ENCODE peak calls at places on chromosomes 5 and 9, in six cellular contexts. One of them, this sample, is unnamed.

GRCh38 chr5:164998590-164998989 is 1493.2 kb downstream of the MAT2B start:
- DNase-seq in GM12891: no peak
- DNase-seq in H1: no peak
- DNase-seq in GM12878: no peak
- DNase-seq in K562: no peak
- DNase-seq in HepG2: no peak
- DNase-seq in this sample: no peak

GRCh38 chr9:136088939-136089696 is 6.0 kb downstream of the NACC2 start:
- DNase-seq in GM12891: no peak
- DNase-seq in H1: no peak
- DNase-seq in GM12878: no peak
- DNase-seq in K562: no peak
- DNase-seq in HepG2: no peak
- DNase-seq in this sample: no peak

GRCh38 chr5:39381376-39381775 is 17.1 kb upstream of the C9 start:
- DNase-seq in GM12891: no peak
- DNase-seq in H1: no peak
- DNase-seq in GM12878: no peak
- DNase-seq in K562: no peak
- DNase-seq in HepG2: no peak
- DNase-seq in this sample: no peak

GRCh38 chr5:73094415-73094814 is 26.0 kb upstream of the TMEM171 start:
- DNase-seq in GM12891: no peak
- DNase-seq in H1: no peak
- DNase-seq in GM12878: no peak
- DNase-seq in K562: no peak
- DNase-seq in HepG2: no peak
- DNase-seq in this sample: no peak

GRCh38 chr5:39541920-39542319 is 117.1 kb upstream of the DAB2 start:
- DNase-seq in GM12891: no peak
- DNase-seq in H1: no peak
- DNase-seq in GM12878: no peak
- DNase-seq in K562: no peak
- DNase-seq in HepG2: no peak
- DNase-seq in this sample: no peak

GRCh38 chr9:91474656-91475055 is 51.0 kb upstream of the NFIL3 start:
- DNase-seq in GM12891: no peak
- DNase-seq in H1: no peak
- DNase-seq in GM12878: no peak
- DNase-seq in K562: no peak
- DNase-seq in HepG2: no peak
- DNase-seq in this sample: no peak

GRCh38 chr9:110538169-110538568 is 41.4 kb downstream of the SVEP1 start:
- DNase-seq in GM12891: no peak
- DNase-seq in H1: no peak
- DNase-seq in GM12878: no peak
- DNase-seq in K562: no peak
- DNase-seq in HepG2: no peak
- DNase-seq in this sample: no peak

GRCh38 chr5:88419931-88420330 is 151.3 kb upstream of the TMEM161B start:
- DNase-seq in GM12891: no peak
- DNase-seq in H1: no peak
- DNase-seq in GM12878: no peak
- DNase-seq in K562: no peak
- DNase-seq in HepG2: no peak
- DNase-seq in this sample: no peak

GRCh38 chr9:112831281-112831851 is 59.3 kb downstream of the SLC46A2 start:
- DNase-seq in GM12891: no peak
- DNase-seq in H1: no peak
- DNase-seq in GM12878: no peak
- DNase-seq in K562: no peak
- DNase-seq in HepG2: no peak
- DNase-seq in this sample: no peak

GRCh38 chr5:134420326-134420725 is 8.6 kb upstream of the CDKN2AIPNL start:
- DNase-seq in GM12891: no peak
- DNase-seq in H1: no peak
- DNase-seq in GM12878: no peak
- DNase-seq in K562: no peak
- DNase-seq in HepG2: no peak
- DNase-seq in this sample: no peak

GRCh38 chr5:10595678-10596309 is 31.9 kb downstream of the ANKRD33B start:
- DNase-seq in GM12891: no peak
- DNase-seq in H1: no peak
- DNase-seq in GM12878: no peak
- DNase-seq in K562: peak; percentile 69
- DNase-seq in HepG2: peak; percentile 24
- DNase-seq in this sample: no peak

GRCh38 chr9:129861447-129861827 is 26.2 kb downstream of the USP20 start:
- DNase-seq in GM12891: no peak
- DNase-seq in H1: no peak
- DNase-seq in GM12878: no peak
- DNase-seq in K562: no peak
- DNase-seq in HepG2: no peak
- DNase-seq in this sample: no peak

DNA sequence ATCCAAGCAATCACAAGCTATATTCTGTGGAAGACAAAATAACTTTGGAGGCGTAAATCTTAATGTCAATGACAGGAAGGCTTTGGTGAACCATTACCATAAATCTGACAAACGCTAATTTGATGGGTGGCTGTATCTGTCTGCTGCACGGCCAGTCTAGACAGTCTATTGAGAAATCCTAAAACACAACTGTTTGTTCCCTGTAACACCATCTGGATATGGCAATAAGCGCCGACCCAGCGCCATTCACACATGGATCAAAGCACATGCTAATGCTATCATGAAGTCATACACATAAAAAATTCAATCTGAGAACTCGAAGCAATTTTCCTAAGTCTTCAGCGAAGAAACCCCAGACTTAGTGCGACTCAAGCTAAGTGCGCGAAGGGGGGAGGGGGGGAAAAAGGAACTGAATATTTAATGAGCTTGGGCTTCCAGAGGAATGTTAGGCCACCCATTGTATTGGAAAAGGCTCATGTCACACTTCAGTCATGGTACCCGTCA is 95.1 kb downstream of the ARL15 start:
- DNase-seq in GM12891: no peak
- DNase-seq in H1: no peak
- DNase-seq in GM12878: no peak
- DNase-seq in K562: no peak
- DNase-seq in HepG2: no peak
- DNase-seq in this sample: no peak
- TF ChIP-seq TAF1 in GM12891: no peak
- TF ChIP-seq TAF1 in H1: no peak
- TF ChIP-seq TAF1 in GM12878: no peak
- TF ChIP-seq TAF1 in K562: no peak
- TF ChIP-seq TAF1 in HepG2: no peak
- TF ChIP-seq TAF1 in this sample: no peak

GRCh38 chr5:115818821-115819220 is 2.4 kb upstream of the CDO1 start:
- DNase-seq in GM12891: no peak
- DNase-seq in H1: no peak
- DNase-seq in GM12878: no peak
- DNase-seq in K562: no peak
- DNase-seq in HepG2: no peak
- DNase-seq in this sample: no peak

GRCh38 chr5:115813719-115814118 is 2.7 kb downstream of the CDO1 start:
- DNase-seq in GM12891: no peak
- DNase-seq in H1: no peak
- DNase-seq in GM12878: no peak
- DNase-seq in K562: no peak
- DNase-seq in HepG2: no peak
- DNase-seq in this sample: no peak

GRCh38 chr5:115815006-115815692 is 1.3 kb downstream of the CDO1 start:
- DNase-seq in GM12891: no peak
- DNase-seq in H1: no peak
- DNase-seq in GM12878: no peak
- DNase-seq in K562: no peak
- DNase-seq in HepG2: no peak
- DNase-seq in this sample: no peak

GRCh38 chr5:115815693-115816225 is 700 bp downstream of the CDO1 start:
- DNase-seq in GM12891: no peak
- DNase-seq in H1: peak; percentile 66
- DNase-seq in GM12878: no peak
- DNase-seq in K562: no peak
- DNase-seq in HepG2: no peak
- DNase-seq in this sample: no peak

DNA sequence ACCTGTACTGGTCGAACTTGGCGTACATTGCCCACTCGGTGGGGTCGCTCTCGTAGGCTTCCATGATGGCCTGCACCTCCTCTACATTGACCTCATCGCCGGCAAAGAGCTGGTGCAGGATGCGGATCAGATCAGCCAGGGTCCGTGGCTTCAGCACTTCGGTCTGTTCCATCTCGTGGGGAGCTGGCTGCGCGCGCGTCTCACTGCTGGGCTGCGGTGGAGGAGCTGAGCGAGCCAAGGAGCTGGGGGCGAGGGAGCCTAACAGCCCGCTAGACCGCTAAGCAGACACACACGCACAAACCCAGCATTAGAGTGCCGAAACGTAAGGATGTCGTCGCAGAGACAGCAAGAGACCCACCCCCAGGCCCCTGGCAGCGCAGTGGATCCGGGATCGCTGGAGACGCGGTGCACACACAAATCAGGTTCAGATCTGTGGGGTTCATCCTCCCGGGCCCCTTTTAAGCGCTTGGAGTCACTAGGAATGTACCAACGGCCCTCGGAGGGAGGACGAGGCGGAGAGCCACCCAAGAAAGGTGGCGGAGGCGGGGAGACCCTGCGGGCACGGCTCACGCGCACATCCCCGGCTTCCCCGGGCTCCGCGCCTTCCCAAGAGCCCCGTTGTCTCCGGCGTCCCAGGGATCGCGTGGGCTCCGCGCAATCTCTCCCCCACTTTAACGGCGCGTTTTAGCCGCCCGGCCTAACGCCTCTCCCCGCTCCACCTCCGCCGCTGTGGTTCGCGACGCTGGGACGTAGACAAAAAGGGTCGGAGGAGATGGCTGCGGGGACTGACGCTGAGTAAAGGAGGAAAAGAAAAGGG is at the start of gene CDO1:
- DNase-seq in GM12891: peak; percentile 28
- DNase-seq in H1: peak; percentile 84
- DNase-seq in GM12878: no peak
- DNase-seq in K562: no peak
- DNase-seq in HepG2: no peak
- DNase-seq in this sample: peak; percentile 23
- TF ChIP-seq POLR2A in GM12891: no peak
- TF ChIP-seq POLR2A in H1: peak; percentile 89
- TF ChIP-seq POLR2A in GM12878: no peak
- TF ChIP-seq POLR2A in K562: no peak
- TF ChIP-seq POLR2A in HepG2: peak; percentile 94
- TF ChIP-seq POLR2A in this sample: no peak

GRCh38 chr5:176425138-176425537 is 8.8 kb upstream of the CLTB start:
- DNase-seq in GM12891: no peak
- DNase-seq in H1: no peak
- DNase-seq in GM12878: no peak
- DNase-seq in K562: no peak
- DNase-seq in HepG2: no peak
- DNase-seq in this sample: no peak

GRCh38 chr5:176432707-176433106 is 15.5 kb upstream of the FAF2 start:
- DNase-seq in GM12891: no peak
- DNase-seq in H1: no peak
- DNase-seq in GM12878: no peak
- DNase-seq in K562: no peak
- DNase-seq in HepG2: no peak
- DNase-seq in this sample: no peak

GRCh38 chr5:176427971-176428370 is 11.6 kb upstream of the CLTB start:
- DNase-seq in GM12891: no peak
- DNase-seq in H1: no peak
- DNase-seq in GM12878: no peak
- DNase-seq in K562: no peak
- DNase-seq in HepG2: no peak
- DNase-seq in this sample: no peak

GRCh38 chr5:176425791-176426190 is 9.5 kb upstream of the CLTB start:
- DNase-seq in GM12891: no peak
- DNase-seq in H1: no peak
- DNase-seq in GM12878: no peak
- DNase-seq in K562: no peak
- DNase-seq in HepG2: no peak
- DNase-seq in this sample: no peak

GRCh38 chr5:176429972-176430371 is 13.6 kb upstream of the CLTB start:
- DNase-seq in GM12891: no peak
- DNase-seq in H1: no peak
- DNase-seq in GM12878: no peak
- DNase-seq in K562: peak; percentile 37
- DNase-seq in HepG2: peak; percentile 60
- DNase-seq in this sample: no peak
- TF ChIP-seq TAF1 in GM12891: no peak
- TF ChIP-seq TAF1 in H1: no peak
- TF ChIP-seq TAF1 in GM12878: no peak
- TF ChIP-seq TAF1 in K562: no peak
- TF ChIP-seq TAF1 in HepG2: no peak
- TF ChIP-seq TAF1 in this sample: no peak

GRCh38 chr5:69219939-69220338 is 14.7 kb upstream of the CDK7 start:
- DNase-seq in GM12891: no peak
- DNase-seq in H1: no peak
- DNase-seq in GM12878: no peak
- DNase-seq in K562: no peak
- DNase-seq in HepG2: no peak
- DNase-seq in this sample: no peak

GRCh38 chr5:69217154-69217731 is 17.4 kb upstream of the CDK7 start:
- DNase-seq in GM12891: no peak
- DNase-seq in H1: no peak
- DNase-seq in GM12878: peak; percentile 72
- DNase-seq in K562: peak; percentile 97
- DNase-seq in HepG2: no peak
- DNase-seq in this sample: no peak

GRCh38 chr5:69213513-69214215 is 21.0 kb upstream of the CDK7 start:
- DNase-seq in GM12891: no peak
- DNase-seq in H1: no peak
- DNase-seq in GM12878: no peak
- DNase-seq in K562: peak; percentile 42
- DNase-seq in HepG2: peak; percentile 81
- DNase-seq in this sample: no peak

GRCh38 chr5:69212022-69212421 is 22.6 kb downstream of the CENPH start:
- DNase-seq in GM12891: no peak
- DNase-seq in H1: no peak
- DNase-seq in GM12878: no peak
- DNase-seq in K562: no peak
- DNase-seq in HepG2: no peak
- DNase-seq in this sample: no peak

DNA sequence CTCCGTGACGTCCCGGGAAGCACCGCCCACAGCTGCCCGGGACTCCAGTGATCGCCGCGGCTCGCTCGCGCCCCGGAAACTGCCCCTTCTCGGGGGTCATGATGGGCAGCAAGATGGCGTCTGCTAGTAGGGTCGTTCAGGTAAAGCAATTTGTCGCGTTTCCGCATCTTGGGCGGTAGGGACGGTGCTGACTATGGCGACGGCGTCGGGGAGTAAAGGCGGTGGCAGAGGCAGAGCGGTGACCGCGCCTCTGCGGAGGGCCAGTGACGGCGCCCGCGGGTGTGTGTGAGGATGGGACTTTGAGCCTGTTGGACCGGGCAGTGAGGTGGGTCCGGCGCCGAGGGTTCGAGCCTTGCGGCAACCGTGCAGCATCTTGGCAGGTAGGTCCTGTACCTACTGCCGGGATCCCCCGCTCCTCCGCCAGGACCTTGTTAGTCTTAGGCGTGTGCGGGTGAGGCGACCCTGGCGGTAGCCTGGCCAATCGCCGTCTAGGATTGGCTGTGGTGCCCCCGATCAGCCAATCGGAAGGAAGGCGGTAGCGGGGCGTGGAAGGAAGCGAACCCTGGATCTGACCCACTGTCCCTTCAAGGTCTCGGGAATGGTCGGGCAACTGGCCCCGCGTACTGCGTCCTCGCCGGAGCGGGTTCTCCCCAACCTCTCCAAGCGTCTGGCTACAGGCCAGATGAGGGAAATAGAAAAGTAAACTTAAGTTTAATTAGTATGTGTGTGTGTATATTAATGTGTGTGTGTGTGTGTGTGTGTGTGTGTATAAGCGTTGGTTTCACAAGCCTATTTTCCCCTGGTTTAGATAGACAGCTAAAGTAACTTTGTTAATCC is 16.7 kb upstream of the CDK7 start:
- DNase-seq in GM12891: peak; percentile 86
- DNase-seq in H1: peak; percentile 92
- DNase-seq in GM12878: peak; percentile 69
- DNase-seq in K562: peak; percentile 96
- DNase-seq in HepG2: peak; percentile 88
- DNase-seq in this sample: peak; percentile 86
- TF ChIP-seq POLR2A in GM12891: peak; percentile 78
- TF ChIP-seq POLR2A in H1: peak; percentile 96
- TF ChIP-seq POLR2A in GM12878: peak; percentile 97
- TF ChIP-seq POLR2A in K562: peak; percentile 96
- TF ChIP-seq POLR2A in HepG2: peak; percentile 93
- TF ChIP-seq POLR2A in this sample: peak; percentile 87

This sample was measured in GM12892.